ENCODE peak calls at places on chromosomes 12 and 14, in seven cellular contexts. I is upper lobe of right lung; R is activated CD8-positive, alpha-beta memory T cell treated with anti-CD3 and anti-CD28 coated beads for 1 hour; X is head of caudate nucleus; M is NCI-H2107; T is aorta; C is iris pigment epithelial cell. S is an unnamed sample.

GRCh38 chr14:81219821-81220487 is 805 bp downstream of the GTF2A1 start:
- DNase-seq in I (peak; percentile 81), R (no peak), X (peak; percentile 48), M (peak; percentile 65), T (peak; percentile 82), C (peak; percentile 26), S (peak; percentile 85)

GRCh38 chr14:60232185-60232584 is 16.8 kb upstream of the PPM1A start:
- DNase-seq in I (no peak), R (no peak), X (no peak), M (no peak), T (no peak), C (no peak), S (no peak)

GRCh38 chr12:106724934-106725333 is 49.5 kb upstream of the RIC8B start:
- DNase-seq in I (no peak), R (no peak), X (no peak), M (no peak), T (no peak), C (no peak), S (no peak)

GRCh38 chr12:118398878-118399277 is 22.5 kb downstream of the SUDS3 start:
- DNase-seq in I (no peak), R (no peak), X (no peak), M (no peak), T (no peak), C (peak; percentile 34), S (no peak)

GRCh38 chr12:108955225-108955835 is 65.5 kb downstream of the SVOP start:
- DNase-seq in I (no peak), R (no peak), X (no peak), M (peak; percentile 5), T (no peak), C (peak; percentile 12), S (no peak)

GRCh38 chr12:46303039-46303666 is 34.3 kb upstream of the SLC38A1 start:
- DNase-seq in I (no peak), R (peak; percentile 14), X (peak; percentile 18), M (peak; percentile 13), T (no peak), C (peak; percentile 41), S (no peak)

GRCh38 chr14:32367501-32367900 is 38.4 kb downstream of the AKAP6 start:
- DNase-seq in I (no peak), R (no peak), X (no peak), M (no peak), T (no peak), C (no peak), S (no peak)

GRCh38 chr12:124347805-124348658 is 53.1 kb downstream of the RFLNA start:
- DNase-seq in I (no peak), R (no peak), X (peak; percentile 49), M (no peak), T (no peak), C (no peak), S (no peak)

GRCh38 chr12:128687851-128688250 is 135.9 kb downstream of the SLC15A4 start:
- DNase-seq in I (no peak), R (no peak), X (no peak), M (no peak), T (no peak), C (no peak), S (peak; percentile 22)

GRCh38 chr12:130849561-130850417 is 10.7 kb upstream of the STX2 start:
- DNase-seq in I (no peak), R (no peak), X (no peak), M (no peak), T (no peak), C (no peak), S (peak; percentile 26)

GRCh38 chr12:121038861-121039654 is at the start of gene OASL:
- DNase-seq in I (peak; percentile 76), R (no peak), X (no peak), M (no peak), T (no peak), C (peak; percentile 64), S (peak; percentile 79)

GRCh38 chr12:119208626-119209061 is 29.9 kb downstream of the HSPB8 start:
- DNase-seq in I (no peak), R (no peak), X (peak; percentile 45), M (no peak), T (peak; percentile 83), C (peak; percentile 1), S (peak; percentile 93)

GRCh38 chr12:93139028-93139665 is 210.1 kb upstream of the EEA1 start:
- DNase-seq in I (no peak), R (no peak), X (no peak), M (no peak), T (no peak), C (no peak), S (no peak)

GRCh38 chr12:6430990-6431353 is 13.8 kb upstream of the CD27 start:
- DNase-seq in I (peak; percentile 23), R (no peak), X (no peak), M (no peak), T (no peak), C (no peak), S (no peak)

GRCh38 chr12:105378821-105379400 is 48.4 kb downstream of the C12orf75 start:
- DNase-seq in I (no peak), R (no peak), X (no peak), M (no peak), T (no peak), C (peak; percentile 21), S (no peak)

GRCh38 chr14:94000986-94001385 is 3.9 kb downstream of the CCDC197 start:
- DNase-seq in I (no peak), R (no peak), X (no peak), M (no peak), T (no peak), C (no peak), S (no peak)

S was measured in posterior vena cava.